ENCODE peak calls at places on chromosomes 4 and X, in four cellular contexts. N is lower lobe of right lung, Y is ovary, G is BE2C. V is an unnamed sample.
A peak's percentile ranks its signal among the peaks of the same experiment; 100 is the strongest.

GRCh38 chrX:121851033-121851432 is 803.6 kb downstream of the GLUD2 start:
- DNase-seq in N (no peak), Y (no peak), G (no peak), V (no peak)

GRCh38 chrX:83529950-83530349 is 21.9 kb downstream of the POU3F4 start:
- DNase-seq in N (no peak), Y (no peak), G (no peak), V (no peak)

GRCh38 chr4:47221721-47222120 is 190.4 kb downstream of the GABRB1 start:
- DNase-seq in N (no peak), Y (no peak), G (no peak), V (no peak)

GRCh38 chrX:7169627-7170026 is 21.7 kb upstream of the PUDP start:
- DNase-seq in N (no peak), Y (no peak), G (no peak), V (no peak)

GRCh38 chr4:106585920-106586349 is 217.4 kb upstream of the GIMD1 start:
- DNase-seq in N (no peak), Y (no peak), G (no peak), V (no peak)

GRCh38 chr4:56978750-56979303 is at the start of gene POLR2B:
- DNase-seq in N (peak; percentile 97), Y (peak; percentile 93), G (peak; percentile 94), V (peak; percentile 97)

GRCh38 chrX:45849261-45849660 is 648.6 kb upstream of the DIPK2B start:
- DNase-seq in N (no peak), Y (no peak), G (no peak), V (no peak)

GRCh38 chr4:123546661-123547060 is 150.1 kb downstream of the SPRY1 start:
- DNase-seq in N (no peak), Y (no peak), G (no peak), V (no peak)

GRCh38 chr4:155569471-155569870 is 97.2 kb upstream of the GUCY1A1 start:
- DNase-seq in N (no peak), Y (no peak), G (no peak), V (no peak)

GRCh38 chrX:136063340-136064079 is 78.3 kb downstream of the SLC9A6 start:
- DNase-seq in N (peak; percentile 49), Y (no peak), G (no peak), V (no peak)

GRCh38 chr4:86935499-86935832 is 655 bp downstream of the AFF1 start:
- DNase-seq in N (no peak), Y (no peak), G (peak; percentile 19), V (peak; percentile 42)

GRCh38 chrX:17944833-17945497 is 83.9 kb upstream of the RAI2 start:
- DNase-seq in N (no peak), Y (no peak), G (peak; percentile 25), V (peak; percentile 21)

GRCh38 chr4:158873795-158874359 is 105.1 kb downstream of the FNIP2 start:
- DNase-seq in N (no peak), Y (no peak), G (no peak), V (no peak)

GRCh38 chr4:185999207-185999606 is 69.7 kb upstream of the TLR3 start:
- DNase-seq in N (no peak), Y (no peak), G (no peak), V (no peak)

GRCh38 chr4:174714393-174715211 is 114.4 kb downstream of the GLRA3 start:
- DNase-seq in N (no peak), Y (no peak), G (peak; percentile 50), V (peak; percentile 42)

GRCh38 chr4:122673252-122673651 is 52.4 kb upstream of the IL21 start:
- DNase-seq in N (no peak), Y (no peak), G (no peak), V (no peak)

GRCh38 chrX:54494970-54495813 is 842 bp downstream of the FGD1 start:
- DNase-seq in N (peak; percentile 43), Y (peak; percentile 35), G (peak; percentile 24), V (peak; percentile 21)

DNA sequence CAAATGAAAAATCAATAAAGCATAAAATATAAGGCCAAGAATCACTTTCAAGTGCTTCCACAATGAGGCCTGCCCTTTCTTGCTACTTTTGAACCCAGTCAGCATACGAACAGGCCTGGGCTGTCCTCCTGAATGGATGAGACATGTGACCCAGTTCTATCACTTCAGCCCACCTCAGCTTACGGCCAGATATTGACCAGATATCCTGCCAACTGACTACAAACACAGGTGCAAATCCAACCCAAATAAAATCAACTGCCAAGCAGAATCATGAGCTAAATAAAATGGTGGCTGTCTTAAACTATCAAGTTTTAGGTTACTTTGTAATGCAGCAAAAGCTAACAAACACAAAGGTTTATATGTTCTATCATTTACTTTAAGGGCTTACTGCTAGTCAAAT is 53.7 kb downstream of the PDS5A start:
- DNase-seq in N (no peak), Y (no peak), G (no peak), V (no peak)
- H3K36me3 ChIP-seq in N (peaks cover 79% of the 10 kb centered on the region), Y (no peaks in the 10 kb centered on the region), G (peaks cover 33% of the 10 kb centered on the region), V (no peaks in the 10 kb centered on the region)

GRCh38 chr4:147824316-147824715 is 92.4 kb downstream of the ARHGAP10 start:
- DNase-seq in N (no peak), Y (no peak), G (no peak), V (no peak)

GRCh38 chr4:147821555-147821954 is 89.7 kb downstream of the ARHGAP10 start:
- DNase-seq in N (no peak), Y (no peak), G (no peak), V (no peak)

GRCh38 chr4:147822128-147822527 is 90.2 kb downstream of the ARHGAP10 start:
- DNase-seq in N (peak; percentile 86), Y (peak; percentile 96), G (peak; percentile 26), V (peak; percentile 95)

GRCh38 chr4:147824884-147825283 is 93.0 kb downstream of the ARHGAP10 start:
- DNase-seq in N (no peak), Y (no peak), G (no peak), V (no peak)

GRCh38 chr4:147823135-147823534 is 91.2 kb downstream of the ARHGAP10 start:
- DNase-seq in N (no peak), Y (no peak), G (no peak), V (no peak)
- H3K9me3 ChIP-seq in N (no peaks in the 10 kb centered on the region), Y (no peaks in the 10 kb centered on the region), G (no peaks in the 10 kb centered on the region), V (no peaks in the 10 kb centered on the region)

GRCh38 chr4:157792716-157793115 is 380.1 kb downstream of the GASK1B start:
- DNase-seq in N (no peak), Y (no peak), G (no peak), V (no peak)

GRCh38 chr4:157791236-157791635 is 381.6 kb downstream of the GASK1B start:
- DNase-seq in N (no peak), Y (no peak), G (no peak), V (no peak)
- TF ChIP-seq CTCF in N (no peak), Y (no peak), G (no peak), V (no peak)

GRCh38 chrX:47174376-47174775 is 19.3 kb upstream of the UBA1 start:
- DNase-seq in N (no peak), Y (no peak), G (no peak), V (no peak)

GRCh38 chrX:47177079-47177478 is 16.6 kb upstream of the UBA1 start:
- DNase-seq in N (no peak), Y (no peak), G (no peak), V (no peak)

GRCh38 chrX:47175588-47175980 is 18.0 kb upstream of the UBA1 start:
- DNase-seq in N (no peak), Y (no peak), G (no peak), V (no peak)

GRCh38 chrX:47174846-47175587 is 18.6 kb upstream of the UBA1 start:
- DNase-seq in N (no peak), Y (no peak), G (no peak), V (no peak)

DNA sequence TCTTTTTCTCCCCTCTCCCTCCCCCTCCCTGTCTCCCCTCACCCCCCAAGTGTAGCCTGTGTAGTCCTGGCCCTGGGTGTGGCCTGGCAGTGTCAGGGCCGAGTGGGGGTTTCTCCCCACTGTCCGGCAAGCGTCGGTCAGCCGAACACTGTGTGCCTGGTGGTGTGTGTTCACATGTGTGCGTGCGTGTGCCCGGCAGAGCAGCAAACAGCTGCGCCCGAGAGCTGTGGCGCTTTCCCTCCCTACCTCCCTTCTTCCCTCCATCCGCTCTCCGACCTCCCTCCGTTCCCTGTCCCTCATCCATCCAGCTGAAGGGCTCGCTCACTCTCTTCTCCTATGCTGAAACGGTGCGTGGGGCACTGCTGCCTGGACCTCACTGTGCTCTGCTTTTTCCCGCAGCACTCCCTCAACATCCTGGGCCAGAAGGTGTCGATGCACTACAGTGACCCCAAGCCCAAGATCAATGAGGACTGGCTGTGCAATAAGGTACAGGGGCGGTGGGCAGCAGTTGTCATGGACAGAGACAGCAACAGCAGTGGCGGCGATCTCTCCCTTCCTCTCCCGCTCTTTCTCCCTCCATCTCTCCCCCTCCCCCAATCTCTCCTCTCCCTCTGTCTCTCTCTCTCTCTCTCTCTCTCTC is 17.4 kb upstream of the UBA1 start:
- DNase-seq in N (no peak), Y (no peak), G (no peak), V (no peak)
- H3K36me3 ChIP-seq in N (peaks cover 85% of the 10 kb centered on the region), Y (no peaks in the 10 kb centered on the region), G (peaks cover 49% of the 10 kb centered on the region), V (no peaks in the 10 kb centered on the region)

DNA sequence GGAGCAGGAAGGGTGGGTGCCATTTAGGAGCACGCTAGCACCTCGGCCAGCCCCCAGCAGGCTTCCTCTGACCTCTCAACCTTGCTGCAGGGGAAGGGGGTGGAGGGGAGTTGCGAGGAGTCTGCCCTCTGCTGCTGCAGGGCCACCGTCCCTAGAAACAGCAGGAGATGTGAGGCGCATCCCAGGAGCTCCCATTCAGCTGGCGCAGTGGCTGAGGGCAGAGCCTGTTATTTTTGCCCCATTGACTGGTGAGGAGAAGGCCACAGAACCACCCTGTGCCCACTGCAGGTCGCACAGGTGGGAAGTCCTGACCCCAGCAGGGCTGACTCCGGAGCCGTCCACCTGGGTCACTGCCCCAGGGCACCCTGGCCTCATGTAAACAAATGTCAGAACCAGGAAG is 8.0 kb downstream of the PDE6B start:
- DNase-seq in N (peak; percentile 25), Y (no peak), G (no peak), V (no peak)
- H3K9me3 ChIP-seq in N (no peaks in the 10 kb centered on the region), Y (no peaks in the 10 kb centered on the region), G (no peaks in the 10 kb centered on the region), V (no peaks in the 10 kb centered on the region)

DNA sequence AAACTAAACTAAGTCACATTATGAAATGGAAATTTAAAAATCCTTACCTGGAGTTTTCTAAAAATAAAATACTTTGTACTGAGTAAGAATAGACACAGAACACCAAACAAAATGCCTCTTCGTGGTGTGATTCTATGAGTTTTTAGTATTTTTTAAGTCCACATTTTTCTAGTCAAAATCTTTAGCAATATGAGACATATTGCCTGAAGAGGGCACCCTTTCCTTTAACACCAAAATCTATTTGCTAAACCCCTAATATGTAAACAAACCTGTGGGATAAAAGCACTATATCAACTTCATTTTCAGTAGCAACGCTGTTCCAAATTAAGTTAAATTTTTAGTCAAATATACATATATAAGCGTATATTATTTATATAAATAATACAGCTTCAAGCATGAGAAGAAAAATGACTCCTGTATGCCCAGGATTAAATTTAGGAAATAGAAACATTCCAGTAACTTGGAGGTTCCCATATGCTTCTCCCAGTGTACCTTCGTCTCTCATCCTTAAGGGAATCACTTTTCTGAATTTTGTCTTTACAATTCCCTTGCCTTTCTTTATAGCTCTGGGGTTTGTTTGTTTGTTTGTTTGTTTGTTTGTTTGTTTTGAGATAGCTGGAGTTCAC is 23.0 kb upstream of the PGM2 start:
- DNase-seq in N (no peak), Y (no peak), G (no peak), V (no peak)
- TF ChIP-seq CTCF in N (peak; percentile 57), Y (peak; percentile 53), G (peak; percentile 48), V (peak; percentile 34)

GRCh38 chr4:8440491-8441311 is at the start of the genes ACOX3 and TRMT44:
- DNase-seq in N (peak; percentile 93), Y (peak; percentile 92), G (peak; percentile 88), V (peak; percentile 96)
- H3K36me3 ChIP-seq in N (peaks cover 11% of the 10 kb centered on the region), Y (no peaks in the 10 kb centered on the region), G (no peaks in the 10 kb centered on the region), V (no peaks in the 10 kb centered on the region)

GRCh38 chrX:64842492-64842891 is 133.8 kb downstream of the ZC4H2 start:
- DNase-seq in N (no peak), Y (no peak), G (no peak), V (no peak)

GRCh38 chrX:64843224-64843623 is 133.0 kb downstream of the ZC4H2 start:
- DNase-seq in N (no peak), Y (no peak), G (no peak), V (no peak)
- H3K9me3 ChIP-seq in N (no peaks in the 10 kb centered on the region), Y (no peaks in the 10 kb centered on the region), G (no peaks in the 10 kb centered on the region), V (no peaks in the 10 kb centered on the region)